ENCODE peak calls at places on chromosomes 4 and X, in nine cellular contexts. A is WERI-Rb-1; K is naive thymus-derived CD4-positive, alpha-beta T cell; W is H54; O is mesenteric fat pad; C is right cardiac atrium; H is stimulated activated CD8-positive, alpha-beta memory T cell treated with anti-CD3 and anti-CD28 coated beads, Interleukin-15, amount 100 ng/mL, for 24 hours; F is RWPE1; G is NCI-H1417. L is an unnamed sample.
A peak's percentile ranks its signal among the peaks of the same experiment; 100 is the strongest.

GRCh38 chr4:128449251-128449650 is 161.6 kb upstream of the PGRMC2 start:
- DNase-seq in A (no peak), K (no peak), W (no peak), O (no peak), C (no peak), H (no peak), F (no peak), G (no peak), L (no peak)

GRCh38 chrX:73214366-73215094 is at the start of gene NAP1L2:
- DNase-seq in A (no peak), K (peak; percentile 47), W (no peak), O (no peak), C (peak; percentile 61), H (no peak), F (no peak), G (no peak), L (no peak)

GRCh38 chr4:2338754-2339457 is 77.0 kb upstream of the MXD4 start:
- DNase-seq in A (no peak), K (no peak), W (no peak), O (peak; percentile 85), C (no peak), H (no peak), F (no peak), G (no peak), L (no peak)

GRCh38 chr4:118954246-118954645 is 65.6 kb downstream of the SYNPO2 start:
- DNase-seq in A (no peak), K (no peak), W (no peak), O (no peak), C (no peak), H (no peak), F (no peak), G (peak; percentile 15), L (no peak)

GRCh38 chr4:102640669-102641068 is 120.1 kb downstream of the MANBA start:
- DNase-seq in A (no peak), K (no peak), W (no peak), O (no peak), C (no peak), H (no peak), F (no peak), G (no peak), L (no peak)

GRCh38 chr4:155679343-155679742 is 12.7 kb downstream of the GUCY1A1 start:
- DNase-seq in A (no peak), K (no peak), W (no peak), O (no peak), C (peak; percentile 60), H (no peak), F (no peak), G (no peak), L (no peak)

GRCh38 chr4:53840643-53841042 is 223.8 kb downstream of the CHIC2 start:
- DNase-seq in A (no peak), K (no peak), W (no peak), O (no peak), C (no peak), H (no peak), F (peak; percentile 24), G (no peak), L (no peak)

GRCh38 chrX:23509256-23509655 is 158.0 kb upstream of the PRDX4 start:
- DNase-seq in A (no peak), K (no peak), W (no peak), O (no peak), C (no peak), H (no peak), F (no peak), G (no peak), L (no peak)

GRCh38 chr4:151948351-151949016 is 187.7 kb upstream of the GATB start:
- DNase-seq in A (no peak), K (no peak), W (no peak), O (no peak), C (no peak), H (no peak), F (peak; percentile 47), G (no peak), L (no peak)

GRCh38 chrX:116284383-116284782 is 113.8 kb downstream of the AGTR2 start:
- DNase-seq in A (no peak), K (no peak), W (no peak), O (no peak), C (no peak), H (no peak), F (peak; percentile 24), G (peak; percentile 29), L (no peak)

GRCh38 chrX:115038406-115038805 is 21.0 kb upstream of the IL13RA2 start:
- DNase-seq in A (no peak), K (no peak), W (no peak), O (no peak), C (no peak), H (no peak), F (no peak), G (no peak), L (no peak)

GRCh38 chr4:130722370-130722769 is 1626.4 kb downstream of the C4orf33 start:
- DNase-seq in A (no peak), K (no peak), W (no peak), O (no peak), C (no peak), H (no peak), F (peak; percentile 22), G (no peak), L (no peak)

GRCh38 chrX:39725928-39726619 is 371.7 kb downstream of the BCOR start:
- DNase-seq in A (no peak), K (no peak), W (no peak), O (no peak), C (peak; percentile 64), H (no peak), F (peak; percentile 5), G (no peak), L (no peak)

GRCh38 chrX:72101597-72102037 is 30.1 kb downstream of the RTL5 start:
- DNase-seq in A (no peak), K (no peak), W (no peak), O (peak; percentile 73), C (no peak), H (no peak), F (no peak), G (no peak), L (no peak)

GRCh38 chr4:55116450-55116849 is 8.9 kb downstream of the KDR start:
- DNase-seq in A (no peak), K (no peak), W (no peak), O (no peak), C (no peak), H (no peak), F (no peak), G (no peak), L (no peak)

GRCh38 chr4:146647615-146648383 is 9.1 kb downstream of the POU4F2 start:
- DNase-seq in A (no peak), K (no peak), W (no peak), O (no peak), C (no peak), H (no peak), F (no peak), G (peak; percentile 29), L (no peak)

GRCh38 chr4:25351777-25352421 is 25.2 kb upstream of the ANAPC4 start:
- DNase-seq in A (no peak), K (no peak), W (peak; percentile 18), O (no peak), C (no peak), H (no peak), F (peak; percentile 44), G (no peak), L (no peak)

GRCh38 chrX:154967603-154968002 is 54.9 kb downstream of the F8 start:
- DNase-seq in A (no peak), K (no peak), W (no peak), O (no peak), C (no peak), H (no peak), F (peak; percentile 16), G (no peak), L (no peak)

GRCh38 chrX:48676893-48677270 is 6.7 kb upstream of the WAS start:
- DNase-seq in A (no peak), K (no peak), W (no peak), O (no peak), C (no peak), H (no peak), F (no peak), G (peak; percentile 65), L (no peak)